ENCODE peak calls at places on chromosomes 12 and 14, in eight cellular contexts. J, L, Z, O, A, K, Q and H are unnamed samples.

GRCh38 chr12:116561181-116561821 is 2.1 kb downstream of the MAP1LC3B2 start:
- DNase-seq in J (no peak), L (no peak), Z (no peak), O (no peak), A (no peak), K (no peak), Q (no peak), H (no peak)

GRCh38 chr12:3225796-3226180 is 148.6 kb downstream of the TSPAN9 start:
- DNase-seq in J (no peak), L (no peak), Z (no peak), O (no peak), A (peak; percentile 67), K (no peak), Q (no peak), H (no peak)

GRCh38 chr12:1436015-1436414 is 158.4 kb downstream of the FBXL14 start:
- DNase-seq in J (no peak), L (no peak), Z (no peak), O (no peak), A (no peak), K (no peak), Q (no peak), H (no peak)

GRCh38 chr12:102483466-102483865 is 3.1 kb upstream of the IGF1 start:
- DNase-seq in J (no peak), L (no peak), Z (no peak), O (no peak), A (no peak), K (no peak), Q (no peak), H (no peak)

GRCh38 chr14:42222924-42223471 is 616.3 kb downstream of the LRFN5 start:
- DNase-seq in J (peak; percentile 9), L (no peak), Z (peak; percentile 11), O (peak; percentile 90), A (peak; percentile 83), K (no peak), Q (no peak), H (no peak)

GRCh38 chr12:131242741-131243496 is 289.2 kb downstream of the ADGRD1 start:
- DNase-seq in J (no peak), L (no peak), Z (peak; percentile 28), O (no peak), A (no peak), K (no peak), Q (no peak), H (peak; percentile 25)

GRCh38 chr12:132559652-132560420 is 50.5 kb downstream of the LRCOL1 start:
- DNase-seq in J (no peak), L (peak; percentile 72), Z (peak; percentile 83), O (peak; percentile 41), A (peak; percentile 36), K (no peak), Q (no peak), H (peak; percentile 57)

GRCh38 chr14:90409209-90409730 is 12.4 kb downstream of the CALM1 start:
- DNase-seq in J (peak; percentile 81), L (peak; percentile 61), Z (peak; percentile 52), O (peak; percentile 96), A (peak; percentile 98), K (no peak), Q (peak; percentile 89), H (no peak)

GRCh38 chr14:105636935-105637334 is 110.6 kb downstream of the TMEM121 start:
- DNase-seq in J (no peak), L (no peak), Z (no peak), O (no peak), A (no peak), K (no peak), Q (no peak), H (no peak)

GRCh38 chr12:12467701-12468218 is 94.9 kb downstream of the DUSP16 start:
- DNase-seq in J (no peak), L (no peak), Z (no peak), O (peak; percentile 35), A (peak; percentile 11), K (peak; percentile 33), Q (peak; percentile 75), H (no peak)

GRCh38 chr12:39541471-39541870 is 78.1 kb downstream of the ABCD2 start:
- DNase-seq in J (no peak), L (no peak), Z (no peak), O (no peak), A (no peak), K (no peak), Q (no peak), H (no peak)

GRCh38 chr12:11846504-11846903 is 197.0 kb downstream of the ETV6 start:
- DNase-seq in J (no peak), L (no peak), Z (no peak), O (no peak), A (no peak), K (no peak), Q (no peak), H (no peak)

GRCh38 chr12:106051853-106052531 is 86.8 kb downstream of the NUAK1 start:
- DNase-seq in J (no peak), L (no peak), Z (no peak), O (no peak), A (peak; percentile 34), K (no peak), Q (no peak), H (no peak)

GRCh38 chr12:79514730-79515525 is 175.8 kb downstream of the PAWR start:
- DNase-seq in J (no peak), L (no peak), Z (no peak), O (no peak), A (peak; percentile 35), K (no peak), Q (no peak), H (no peak)

GRCh38 chr14:86654558-86655184 is 1124.7 kb downstream of the FLRT2 start:
- DNase-seq in J (peak; percentile 6), L (no peak), Z (peak; percentile 66), O (peak; percentile 47), A (peak; percentile 26), K (peak; percentile 45), Q (no peak), H (peak; percentile 49)

GRCh38 chr12:33818313-33818712 is 204.0 kb upstream of the ALG10 start:
- DNase-seq in J (no peak), L (no peak), Z (no peak), O (no peak), A (no peak), K (no peak), Q (no peak), H (no peak)

GRCh38 chr12:130116791-130117190 is 45.5 kb upstream of the FZD10 start:
- DNase-seq in J (no peak), L (no peak), Z (no peak), O (no peak), A (no peak), K (no peak), Q (no peak), H (no peak)

DNA sequence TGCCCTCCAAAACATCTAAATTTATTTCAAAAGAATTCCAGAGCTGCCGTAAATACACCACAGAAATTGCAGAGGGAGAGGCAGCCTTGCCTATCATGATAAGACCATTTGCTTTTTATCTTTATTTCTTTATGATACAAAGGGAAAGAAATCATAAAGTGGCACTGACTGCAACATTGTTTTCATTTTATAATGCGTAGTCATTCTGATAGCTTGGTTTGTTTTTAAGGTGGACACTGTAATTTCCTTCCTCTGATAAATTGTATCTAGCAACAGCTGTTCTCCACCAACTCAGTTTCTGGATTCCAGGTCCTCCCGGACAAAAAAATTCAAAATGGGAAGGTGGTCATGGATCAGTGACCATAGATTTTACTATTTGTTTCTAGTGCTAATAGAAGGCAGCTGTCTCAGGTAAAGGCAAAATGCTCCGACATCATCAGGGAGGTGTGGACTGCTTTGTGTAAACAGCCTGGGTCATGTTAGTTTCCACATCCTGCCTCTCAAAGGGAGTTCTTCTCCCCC is 623 bp upstream of the TSPAN8 start:
- DNase-seq in J (no peak), L (no peak), Z (no peak), O (no peak), A (no peak), K (no peak), Q (no peak), H (peak; percentile 50)
- H3K27me3 ChIP-seq in J (no peaks in the 10 kb centered on the region), L (no peaks in the 10 kb centered on the region), Z (no peaks in the 10 kb centered on the region), O (no peaks in the 10 kb centered on the region), A (no peaks in the 10 kb centered on the region), K (no peaks in the 10 kb centered on the region), Q (no peaks in the 10 kb centered on the region), H (no peaks in the 10 kb centered on the region)

GRCh38 chr14:32510815-32511214 is 181.7 kb downstream of the AKAP6 start:
- DNase-seq in J (no peak), L (no peak), Z (no peak), O (no peak), A (no peak), K (no peak), Q (no peak), H (no peak)

GRCh38 chr14:32512813-32513212 is 183.7 kb downstream of the AKAP6 start:
- DNase-seq in J (no peak), L (no peak), Z (no peak), O (no peak), A (no peak), K (no peak), Q (no peak), H (no peak)

GRCh38 chr14:32512348-32512747 is 183.2 kb downstream of the AKAP6 start:
- DNase-seq in J (no peak), L (no peak), Z (no peak), O (no peak), A (no peak), K (no peak), Q (no peak), H (no peak)

GRCh38 chr14:32514236-32514635 is 185.1 kb downstream of the AKAP6 start:
- DNase-seq in J (no peak), L (no peak), Z (no peak), O (peak; percentile 12), A (peak; percentile 4), K (no peak), Q (no peak), H (no peak)

GRCh38 chr14:32513571-32514009 is 184.5 kb downstream of the AKAP6 start:
- DNase-seq in J (no peak), L (no peak), Z (no peak), O (peak; percentile 46), A (peak; percentile 15), K (no peak), Q (no peak), H (no peak)
- H3K4me1 ChIP-seq in J (peaks cover 13% of the 10 kb centered on the region), L (peaks cover 59% of the 10 kb centered on the region), Z (peaks cover 5% of the 10 kb centered on the region), O (peaks cover 9% of the 10 kb centered on the region), A (peaks cover 9% of the 10 kb centered on the region), K (no peaks in the 10 kb centered on the region), Q (no peaks in the 10 kb centered on the region), H (peaks cover 20% of the 10 kb centered on the region)

DNA sequence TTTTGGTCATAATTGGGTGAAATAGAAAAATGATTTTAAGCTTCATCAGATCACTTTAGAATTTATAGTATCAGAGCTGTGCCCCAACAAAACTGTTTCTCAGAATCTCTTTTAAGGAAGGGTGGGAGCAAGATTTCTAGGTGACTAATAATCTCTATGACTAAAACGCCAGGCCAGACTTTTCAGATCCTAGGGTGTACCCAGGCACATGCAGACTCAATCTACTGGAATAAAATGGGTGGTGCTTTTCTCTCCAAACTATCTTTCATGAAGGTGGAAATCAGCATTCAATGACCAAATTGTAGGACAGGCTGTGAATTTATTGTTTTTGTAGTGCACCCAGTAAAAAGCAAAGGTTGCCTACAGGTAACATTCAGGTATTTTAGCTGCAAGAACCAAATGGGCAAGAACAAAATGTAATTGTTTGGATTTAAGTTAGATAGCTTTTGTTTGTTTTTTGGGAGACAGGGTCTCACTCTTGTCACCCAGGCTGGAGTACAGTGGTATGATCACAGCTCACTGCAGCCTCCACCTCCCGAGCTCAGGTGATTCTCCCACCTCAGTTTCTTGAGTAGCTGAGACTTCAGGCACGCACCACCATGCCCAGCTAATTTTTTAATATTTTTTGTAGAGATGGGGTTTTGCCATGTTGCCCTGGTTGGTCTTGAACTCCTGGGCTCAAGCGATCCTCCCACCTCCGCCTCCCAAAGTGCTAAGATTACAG is 49.5 kb downstream of the PPP2R5C start:
- DNase-seq in J (no peak), L (no peak), Z (no peak), O (peak; percentile 27), A (peak; percentile 38), K (no peak), Q (no peak), H (no peak)
- H3K4me3 ChIP-seq in J (peak overlapping the region; percentile 81), L (peak overlapping the region; percentile 82), Z (peak overlapping the region; percentile 44), O (peak overlapping the region; percentile 90), A (peak overlapping the region; percentile 67), K (no peak overlapping the region), Q (peak overlapping the region; percentile 16), H (peak overlapping the region; percentile 40)

GRCh38 chr12:114678028-114678427 is 5.9 kb downstream of the TBX3 start:
- DNase-seq in J (no peak), L (no peak), Z (no peak), O (no peak), A (no peak), K (no peak), Q (no peak), H (no peak)
- H3K27me3 ChIP-seq in J (peaks cover 7% of the 10 kb centered on the region), L (no peaks in the 10 kb centered on the region), Z (no peaks in the 10 kb centered on the region), O (no peaks in the 10 kb centered on the region), A (no peaks in the 10 kb centered on the region), K (no peaks in the 10 kb centered on the region), Q (no peaks in the 10 kb centered on the region), H (no peaks in the 10 kb centered on the region)